ENCODE peak calls at places on chromosome 5, in nine cellular contexts. E is CD4-positive, alpha-beta memory T cell; R is NCI-H460; G is mucosa of descending colon; B is mesendoderm; H is activated CD8-positive, alpha-beta memory T cell treated with anti-CD3 and anti-CD28 coated beads for 4 hours; X is ELR; L is HEK293T; A is breast epithelium. Q is an unnamed sample.

GRCh38 chr5:57862471-57863282 is 380.1 kb upstream of the ACTBL2 start:
- DNase-seq in E (no peak), R (no peak), G (no peak), B (peak), H (no peak), X (peak), L (no peak), A (no peak), Q (no peak)

GRCh38 chr5:80747922-80748321 is 93.1 kb upstream of the DHFR start:
- DNase-seq in E (no peak), R (no peak), G (no peak), B (peak), H (no peak), X (no peak), L (no peak), A (no peak), Q (no peak)

GRCh38 chr5:172740483-172741205 is 30.4 kb downstream of the DUSP1 start:
- DNase-seq in E (no peak), R (no peak), G (no peak), B (peak), H (no peak), X (peak), L (no peak), A (peak), Q (no peak)

GRCh38 chr5:100900796-100901731 is 2.0 kb downstream of the ST8SIA4 start:
- DNase-seq in E (peak), R (peak), G (peak), B (peak), H (peak), X (peak), L (peak), A (peak), Q (peak)

GRCh38 chr5:36300927-36301540 is 668 bp downstream of the RANBP3L start:
- DNase-seq in E (no peak), R (no peak), G (no peak), B (no peak), H (no peak), X (peak), L (no peak), A (no peak), Q (no peak)

GRCh38 chr5:72121753-72122445 is 14.6 kb downstream of the MAP1B start:
- DNase-seq in E (no peak), R (no peak), G (no peak), B (no peak), H (no peak), X (no peak), L (no peak), A (no peak), Q (peak)

GRCh38 chr5:124986667-124987066 is 240.2 kb upstream of the ZNF608 start:
- DNase-seq in E (no peak), R (no peak), G (no peak), B (no peak), H (no peak), X (no peak), L (no peak), A (no peak), Q (no peak)

GRCh38 chr5:179215576-179215975 is 129.7 kb downstream of the ADAMTS2 start:
- DNase-seq in E (no peak), R (no peak), G (no peak), B (no peak), H (no peak), X (peak), L (no peak), A (no peak), Q (no peak)

GRCh38 chr5:14491015-14491414 is 90.6 kb upstream of the OTULINL start:
- DNase-seq in E (no peak), R (no peak), G (no peak), B (no peak), H (no peak), X (no peak), L (no peak), A (no peak), Q (no peak)

GRCh38 chr5:115661156-115661555 is 35.3 kb upstream of the TMED7 start:
- DNase-seq in E (no peak), R (no peak), G (no peak), B (no peak), H (no peak), X (no peak), L (no peak), A (no peak), Q (no peak)

GRCh38 chr5:43065384-43066230 is 25.5 kb upstream of the ANXA2R start:
- DNase-seq in E (peak), R (peak), G (peak), B (peak), H (no peak), X (peak), L (no peak), A (peak), Q (peak)

GRCh38 chr5:178238711-178239592 is 6.3 kb upstream of the PHYKPL start:
- DNase-seq in E (no peak), R (no peak), G (no peak), B (no peak), H (no peak), X (no peak), L (no peak), A (no peak), Q (no peak)

GRCh38 chr5:115309751-115310370 is 13.4 kb upstream of the CCDC112 start:
- DNase-seq in E (peak), R (peak), G (no peak), B (peak), H (no peak), X (peak), L (no peak), A (no peak), Q (no peak)

GRCh38 chr5:40734986-40735385 is 20.8 kb downstream of the TTC33 start:
- DNase-seq in E (no peak), R (no peak), G (no peak), B (no peak), H (no peak), X (peak), L (no peak), A (no peak), Q (no peak)

GRCh38 chr5:76788362-76788761 is 30.5 kb upstream of the F2RL1 start:
- DNase-seq in E (no peak), R (no peak), G (peak), B (no peak), H (no peak), X (no peak), L (no peak), A (no peak), Q (no peak)

GRCh38 chr5:86979801-86980510 is 287.7 kb upstream of the RASA1 start:
- DNase-seq in E (no peak), R (peak), G (no peak), B (peak), H (no peak), X (peak), L (no peak), A (no peak), Q (no peak)

GRCh38 chr5:57754616-57755015 is 272.0 kb upstream of the ACTBL2 start:
- DNase-seq in E (no peak), R (no peak), G (no peak), B (no peak), H (no peak), X (no peak), L (no peak), A (no peak), Q (no peak)

Q was measured in glutamatergic neuron.